ENCODE peak calls at places on chromosomes 4 and X, in four cellular contexts. Y, E, W and B are unnamed samples.

GRCh38 chrX:130680164-130681035 is 222.6 kb downstream of the ENOX2 start:
- DNase-seq in Y (no peak), E (no peak), W (no peak), B (no peak)

GRCh38 chr4:92101609-92102231 is 202.0 kb upstream of the GRID2 start:
- DNase-seq in Y (no peak), E (no peak), W (no peak), B (no peak)

GRCh38 chrX:1673337-1673736 is 58.5 kb downstream of the ASMT start:
- DNase-seq in Y (no peak), E (no peak), W (no peak), B (no peak)

GRCh38 chrX:66045894-66046293 is 6.0 kb upstream of the VSIG4 start:
- DNase-seq in Y (no peak), E (no peak), W (no peak), B (no peak)

GRCh38 chr4:158610790-158611189 is 60.9 kb downstream of the C4orf46 start:
- DNase-seq in Y (no peak), E (no peak), W (no peak), B (no peak)

GRCh38 chr4:7526491-7526890 is 91.8 kb upstream of the PSAPL1 start:
- DNase-seq in Y (no peak), E (no peak), W (no peak), B (no peak)

GRCh38 chrX:47621851-47622250 is 2.2 kb upstream of the SYN1 start:
- DNase-seq in Y (no peak), E (no peak), W (no peak), B (no peak)

GRCh38 chrX:102767287-102767686 is 46.7 kb downstream of the GPRASP3 start:
- DNase-seq in Y (no peak), E (no peak), W (no peak), B (no peak)

GRCh38 chrX:97027384-97027922 is 143.7 kb downstream of the RPA4 start:
- DNase-seq in Y (no peak), E (no peak), W (no peak), B (no peak)

GRCh38 chr4:7055111-7055989 is 12.2 kb downstream of the TADA2B start:
- DNase-seq in Y (no peak), E (no peak), W (no peak), B (no peak)

GRCh38 chr4:85677286-85677685 is 202.3 kb downstream of the ARHGAP24 start:
- DNase-seq in Y (no peak), E (peak), W (no peak), B (no peak)

GRCh38 chrX:115649461-115650063 is 88.6 kb downstream of the PLS3 start:
- DNase-seq in Y (no peak), E (no peak), W (no peak), B (no peak)

GRCh38 chr4:7247521-7247920 is 55.2 kb downstream of the SORCS2 start:
- DNase-seq in Y (no peak), E (no peak), W (no peak), B (no peak)

GRCh38 chrX:148958896-148959295 is 458.5 kb downstream of the AFF2 start:
- DNase-seq in Y (no peak), E (peak), W (no peak), B (no peak)

GRCh38 chrX:129825746-129826505 is 17.8 kb downstream of the ZDHHC9 start:
- DNase-seq in Y (no peak), E (peak), W (no peak), B (no peak)

GRCh38 chr4:19774690-19775256 is 476.9 kb upstream of the SLIT2 start:
- DNase-seq in Y (no peak), E (no peak), W (no peak), B (no peak)

GRCh38 chr4:139669335-139669734 is 3.7 kb downstream of the MGST2 start:
- DNase-seq in Y (no peak), E (no peak), W (no peak), B (no peak)

GRCh38 chrX:38732866-38733265 is 68.4 kb upstream of the MID1IP1 start:
- DNase-seq in Y (no peak), E (no peak), W (no peak), B (no peak)

GRCh38 chr4:56821394-56822263 is at the start of gene SPINK2:
- DNase-seq in Y (peak), E (peak), W (peak), B (no peak)

GRCh38 chr4:82469776-82470345 is 39.5 kb downstream of the ENOPH1 start:
- DNase-seq in Y (no peak), E (no peak), W (no peak), B (no peak)

GRCh38 chrX:47030339-47030738 is 47.9 kb upstream of the RGN start:
- DNase-seq in Y (no peak), E (peak), W (peak), B (no peak)

GRCh38 chrX:48747415-48748026 is 14.0 kb upstream of the GLOD5 start:
- DNase-seq in Y (no peak), E (no peak), W (no peak), B (no peak)

GRCh38 chrX:150365953-150366911 is 3.1 kb downstream of the MAMLD1 start:
- DNase-seq in Y (no peak), E (no peak), W (no peak), B (no peak)

GRCh38 chr4:158630893-158631292 is 40.8 kb downstream of the C4orf46 start:
- DNase-seq in Y (no peak), E (no peak), W (no peak), B (no peak)

GRCh38 chrX:42869659-42870476 is 91.9 kb upstream of the PPP1R2C start:
- DNase-seq in Y (no peak), E (no peak), W (no peak), B (no peak)

GRCh38 chr4:5890063-5890727 is 2.7 kb downstream of the CRMP1 start:
- DNase-seq in Y (no peak), E (no peak), W (no peak), B (no peak)

GRCh38 chrX:109927663-109928273 is 75.1 kb upstream of the TMEM164 start:
- DNase-seq in Y (no peak), E (no peak), W (no peak), B (no peak)

GRCh38 chr4:4685810-4686209 is 144.0 kb upstream of the STX18 start:
- DNase-seq in Y (no peak), E (no peak), W (no peak), B (no peak)

GRCh38 chr4:111450867-111451266 is 694.4 kb upstream of the FAM241A start:
- DNase-seq in Y (no peak), E (no peak), W (no peak), B (no peak)

GRCh38 chr4:3651267-3651846 is 114.8 kb upstream of the ADRA2C start:
- DNase-seq in Y (no peak), E (no peak), W (no peak), B (no peak)